ENCODE peak calls at places on chromosome 14, in seven cellular contexts. S, H, Z, J, F, L and C are unnamed samples.

GRCh38 chr14:103545915-103546650 is 16.4 kb downstream of the BAG5 start:
- DNase-seq in S (no peak), H (no peak), Z (no peak), J (peak), F (no peak), L (peak), C (no peak)

GRCh38 chr14:105248368-105249174 is at the start of gene BTBD6:
- DNase-seq in S (peak), H (peak), Z (peak), J (peak), F (peak), L (peak), C (peak)

GRCh38 chr14:69581316-69581935 is 6.8 kb upstream of the CCDC177 start:
- DNase-seq in S (no peak), H (no peak), Z (no peak), J (no peak), F (no peak), L (no peak), C (no peak)

GRCh38 chr14:101965145-101965531 is 765 bp downstream of the DYNC1H1 start:
- DNase-seq in S (peak), H (no peak), Z (peak), J (peak), F (peak), L (peak), C (no peak)

GRCh38 chr14:60648169-60648933 is 926 bp downstream of the SIX1 start:
- DNase-seq in S (peak), H (no peak), Z (no peak), J (peak), F (no peak), L (peak), C (no peak)

GRCh38 chr14:77086017-77086727 is 11.9 kb upstream of the CIPC start:
- DNase-seq in S (peak), H (no peak), Z (peak), J (no peak), F (no peak), L (no peak), C (no peak)

GRCh38 chr14:91834571-91834970 is 32.8 kb downstream of the TC2N start:
- DNase-seq in S (no peak), H (no peak), Z (no peak), J (no peak), F (no peak), L (no peak), C (no peak)

GRCh38 chr14:95514131-95515079 is 2.0 kb downstream of the SYNE3 start:
- DNase-seq in S (no peak), H (no peak), Z (no peak), J (no peak), F (no peak), L (no peak), C (no peak)

GRCh38 chr14:91885837-91886236 is 18.5 kb upstream of the TC2N start:
- DNase-seq in S (no peak), H (no peak), Z (no peak), J (no peak), F (no peak), L (no peak), C (no peak)

GRCh38 chr14:80208426-80208950 is 2.8 kb downstream of the DIO2 start:
- DNase-seq in S (no peak), H (no peak), Z (no peak), J (no peak), F (no peak), L (no peak), C (no peak)

GRCh38 chr14:103121846-103122577 is 1.2 kb upstream of the TNFAIP2 start:
- DNase-seq in S (peak), H (no peak), Z (no peak), J (peak), F (peak), L (peak), C (no peak)

GRCh38 chr14:20468773-20469241 is 399 bp upstream of the PNP start:
- DNase-seq in S (no peak), H (no peak), Z (no peak), J (peak), F (no peak), L (no peak), C (no peak)

GRCh38 chr14:21103710-21104447 is 3.0 kb downstream of the TMEM253 start:
- DNase-seq in S (peak), H (peak), Z (peak), J (peak), F (peak), L (peak), C (no peak)

GRCh38 chr14:22852599-22852939 is 16.2 kb downstream of the MMP14 start:
- DNase-seq in S (no peak), H (no peak), Z (no peak), J (no peak), F (no peak), L (no peak), C (no peak)

GRCh38 chr14:102764220-102764671 is 13.0 kb upstream of the TRAF3 start:
- DNase-seq in S (no peak), H (no peak), Z (no peak), J (no peak), F (no peak), L (no peak), C (no peak)

GRCh38 chr14:72907886-72908285 is 14.0 kb upstream of the DPF3 start:
- DNase-seq in S (peak), H (no peak), Z (no peak), J (no peak), F (peak), L (no peak), C (no peak)

GRCh38 chr14:58055497-58055896 is 96.5 kb downstream of the ARMH4 start:
- DNase-seq in S (no peak), H (no peak), Z (no peak), J (no peak), F (no peak), L (no peak), C (no peak)

GRCh38 chr14:29738056-29738455 is 189.6 kb downstream of the PRKD1 start:
- DNase-seq in S (no peak), H (no peak), Z (no peak), J (no peak), F (no peak), L (no peak), C (no peak)

GRCh38 chr14:85514487-85514886 is 15.5 kb upstream of the FLRT2 start:
- DNase-seq in S (no peak), H (no peak), Z (no peak), J (no peak), F (no peak), L (no peak), C (no peak)

GRCh38 chr14:51972566-51972965 is 16.8 kb upstream of the RTRAF start:
- DNase-seq in S (peak), H (no peak), Z (no peak), J (no peak), F (no peak), L (no peak), C (no peak)

GRCh38 chr14:91281346-91281745 is 36.8 kb upstream of the GPR68 start:
- DNase-seq in S (peak), H (no peak), Z (no peak), J (no peak), F (no peak), L (no peak), C (no peak)

GRCh38 chr14:75091251-75091650 is 21.8 kb downstream of the ZC2HC1C start:
- DNase-seq in S (no peak), H (no peak), Z (no peak), J (no peak), F (no peak), L (no peak), C (no peak)
- H3K27ac ChIP-seq in S (no peak), H (no peak), Z (no peak), J (no peak), F (no peak), L (no peak), C (no peak)

GRCh38 chr14:70831382-70831781 is 22.1 kb upstream of the MAP3K9 start:
- DNase-seq in S (no peak), H (no peak), Z (no peak), J (no peak), F (no peak), L (no peak), C (no peak)
- H3K27ac ChIP-seq in S (no peak), H (no peak), Z (no peak), J (no peak), F (no peak), L (no peak), C (no peak)

GRCh38 chr14:49642163-49642562 is 7.1 kb upstream of the DNAAF2 start:
- DNase-seq in S (no peak), H (no peak), Z (no peak), J (no peak), F (no peak), L (no peak), C (no peak)
- H3K27ac ChIP-seq in S (no peak), H (no peak), Z (peak), J (peak), F (no peak), L (no peak), C (no peak)

GRCh38 chr14:99564903-99565259 is 39.1 kb downstream of the CCDC85C start:
- DNase-seq in S (no peak), H (no peak), Z (no peak), J (no peak), F (no peak), L (no peak), C (no peak)
- H3K27ac ChIP-seq in S (no peak), H (no peak), Z (no peak), J (peak), F (no peak), L (peak), C (no peak)

GRCh38 chr14:97210202-97210601 is 413.0 kb downstream of the VRK1 start:
- DNase-seq in S (no peak), H (no peak), Z (no peak), J (no peak), F (no peak), L (no peak), C (no peak)

GRCh38 chr14:97212399-97212798 is 415.2 kb downstream of the VRK1 start:
- DNase-seq in S (no peak), H (no peak), Z (no peak), J (no peak), F (no peak), L (no peak), C (no peak)

GRCh38 chr14:97206948-97207347 is 409.8 kb downstream of the VRK1 start:
- DNase-seq in S (no peak), H (no peak), Z (no peak), J (no peak), F (no peak), L (no peak), C (no peak)
- H3K27ac ChIP-seq in S (no peak), H (no peak), Z (no peak), J (no peak), F (no peak), L (no peak), C (no peak)

DNA sequence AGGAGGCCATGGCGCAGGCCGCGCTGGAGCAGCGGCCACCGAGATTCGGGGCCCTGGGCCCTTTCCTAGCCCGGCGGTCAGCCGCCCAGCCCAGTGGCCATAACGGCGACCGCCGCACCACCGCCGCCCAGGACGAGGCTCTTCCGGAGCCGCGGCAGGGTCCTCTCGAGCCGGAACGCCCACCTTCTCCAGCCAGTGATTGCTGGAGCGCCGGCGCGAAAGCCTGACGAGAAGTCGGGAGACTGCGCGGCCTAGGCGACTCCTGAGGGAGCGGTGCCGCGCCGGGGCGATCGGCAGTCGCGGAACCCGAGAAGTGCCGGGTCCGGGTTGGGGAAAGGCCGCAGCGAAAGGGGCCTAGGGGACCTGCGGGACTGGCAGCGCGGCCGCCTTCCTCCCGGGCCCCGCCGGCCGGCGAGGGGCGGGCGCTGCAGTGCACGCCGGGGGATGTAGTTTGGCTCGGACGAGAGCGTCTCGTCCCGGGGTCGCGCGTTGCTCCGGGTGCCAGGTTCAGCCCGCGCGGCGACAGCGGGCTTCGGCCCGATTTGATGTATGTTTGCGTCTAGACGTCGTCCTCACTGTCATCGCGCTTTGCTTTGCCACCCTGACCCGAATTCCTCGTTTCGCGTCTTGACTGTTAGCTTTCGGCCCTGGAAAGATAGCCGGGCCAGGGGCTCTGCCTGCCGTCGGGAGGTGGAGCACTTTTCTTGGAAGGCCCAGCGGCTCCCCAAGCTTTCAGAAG is at the start of gene VTI1B:
- DNase-seq in S (peak), H (no peak), Z (peak), J (peak), F (peak), L (peak), C (peak)
- H3K27ac ChIP-seq in S (peak), H (peak), Z (peak), J (peak), F (peak), L (peak), C (no peak)